ENCODE peak calls at places on chromosomes 13 and 19, in six cellular contexts. K is fibroblast of lung, S is HCT116, Z is colonic mucosa, N is GM23248, Y is NT2/D1. H is an unnamed sample.
A peak's percentile ranks its signal among the peaks of the same experiment; 100 is the strongest.

GRCh38 chr13:110070511-110071120 is 236.3 kb downstream of the COL4A1 start:
- DNase-seq in Y (no peak), N (peak; percentile 82), Z (no peak), K (peak; percentile 76), S (no peak), H (no peak)

GRCh38 chr19:7373862-7374261 is 25.1 kb downstream of the ARHGEF18 start:
- DNase-seq in Y (no peak), K (no peak), S (peak; percentile 62), N (no peak), Z (no peak), H (peak; percentile 45)

GRCh38 chr13:30045916-30046704 is 195.7 kb upstream of the UBL3 start:
- DNase-seq in N (peak; percentile 95), Z (no peak), K (no peak), S (no peak), Y (no peak), H (no peak)

GRCh38 chr19:4597975-4598671 is 38.6 kb upstream of the SEMA6B start:
- DNase-seq in K (no peak), N (peak; percentile 46), Y (peak; percentile 56), S (no peak), Z (peak; percentile 45), H (peak; percentile 71)

GRCh38 chr13:24618219-24618955 is 61.8 kb upstream of the ATP12A start:
- DNase-seq in Y (no peak), N (no peak), S (no peak), K (no peak), Z (no peak), H (no peak)

GRCh38 chr13:43006893-43007631 is 15.0 kb upstream of the EPSTI1 start:
- DNase-seq in Z (no peak), S (no peak), N (peak; percentile 63), Y (no peak), K (peak; percentile 52), H (no peak)

GRCh38 chr13:103100795-103101194 is 34.6 kb upstream of the SLC10A2 start:
- DNase-seq in K (no peak), S (no peak), Z (no peak), Y (no peak), N (no peak), H (no peak)

GRCh38 chr19:38547446-38547845 is 70.3 kb downstream of the MAP4K1 start:
- DNase-seq in Z (no peak), Y (no peak), N (no peak), K (no peak), S (no peak), H (no peak)

GRCh38 chr19:39199025-39199424 is 2.3 kb downstream of the NCCRP1 start:
- DNase-seq in Z (no peak), S (no peak), K (peak; percentile 78), N (peak; percentile 79), Y (no peak), H (peak; percentile 92)

GRCh38 chr19:40719414-40719894 is 2.5 kb downstream of the ITPKC start:
- DNase-seq in Z (no peak), S (no peak), Y (no peak), K (no peak), N (peak; percentile 12), H (no peak)

DNA sequence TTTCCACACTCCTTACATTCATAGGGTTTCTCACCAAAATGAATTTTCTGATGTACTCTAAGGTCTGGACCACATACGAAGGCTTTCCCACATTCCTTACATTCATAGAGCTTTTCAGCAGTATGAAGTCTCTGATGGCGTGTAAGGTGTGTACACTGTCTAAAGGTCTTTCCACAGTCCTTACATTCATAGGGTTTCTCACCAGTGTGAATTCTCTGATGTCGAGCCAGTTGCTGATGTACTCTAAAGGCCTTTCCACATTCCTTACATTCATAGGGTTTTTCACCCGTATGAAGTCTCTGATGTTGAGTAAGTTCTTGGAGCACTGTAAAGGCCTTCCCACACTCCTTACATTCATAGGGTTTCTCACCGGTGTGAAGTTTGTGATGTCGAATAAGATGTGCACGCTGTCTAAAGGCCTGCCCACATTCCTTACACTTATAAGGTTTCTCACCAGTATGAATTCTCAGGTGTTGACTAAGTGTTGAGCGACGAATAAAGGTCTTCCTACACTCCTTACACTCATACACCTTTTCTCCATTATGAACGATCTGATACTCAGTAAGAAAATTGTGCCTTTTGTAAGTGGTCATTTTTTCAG is 38.1 kb downstream of the ZFP14 start:
- DNase-seq in N (no peak), Y (no peak), S (no peak), Z (no peak), K (no peak), H (no peak)
- H3K9me3 ChIP-seq in N (peaks cover 12% of the 10 kb centered on the region), Y (peaks cover 45% of the 10 kb centered on the region), S (peaks cover 22% of the 10 kb centered on the region), Z (peaks cover 4% of the 10 kb centered on the region), K (no peaks in the 10 kb centered on the region), H (peaks cover 48% of the 10 kb centered on the region)

DNA sequence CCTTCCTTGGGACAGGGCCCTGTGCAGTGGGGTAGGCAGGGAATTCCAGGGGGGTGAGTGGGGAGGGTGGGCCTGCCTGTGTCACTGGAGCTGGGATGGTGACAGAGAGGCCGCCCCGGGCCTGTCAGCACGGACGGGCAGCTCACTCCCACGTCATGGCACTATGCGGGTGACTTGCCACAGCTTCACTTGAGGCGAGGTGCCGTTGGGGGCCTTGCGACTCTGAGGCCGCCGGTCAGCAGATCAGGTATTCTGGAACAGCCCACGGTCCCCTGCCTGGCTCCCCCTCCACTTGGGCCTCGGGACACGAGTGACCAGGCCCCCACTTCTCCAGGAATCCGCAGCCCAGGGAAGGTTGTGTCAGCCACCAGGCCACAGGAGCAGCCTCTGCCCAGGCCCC is 2.9 kb upstream of the MIDN start:
- DNase-seq in N (no peak), K (no peak), S (no peak), Z (peak; percentile 38), Y (no peak), H (no peak)
- H3K9ac ChIP-seq in N (peak overlapping the region; percentile 70), K (no peak overlapping the region), S (peak overlapping the region; percentile 99), Z (peak overlapping the region; percentile 70), Y (peak overlapping the region; percentile 25), H (no peak overlapping the region)

GRCh38 chr19:56613639-56614038 is 18.5 kb downstream of the ZNF71 start:
- DNase-seq in Y (no peak), K (no peak), N (peak; percentile 18), Z (no peak), S (no peak), H (no peak)
- H3K9me3 ChIP-seq in Y (no peaks in the 10 kb centered on the region), K (no peaks in the 10 kb centered on the region), N (no peaks in the 10 kb centered on the region), Z (peaks cover 9% of the 10 kb centered on the region), S (peaks cover 22% of the 10 kb centered on the region), H (peaks cover 9% of the 10 kb centered on the region)

DNA sequence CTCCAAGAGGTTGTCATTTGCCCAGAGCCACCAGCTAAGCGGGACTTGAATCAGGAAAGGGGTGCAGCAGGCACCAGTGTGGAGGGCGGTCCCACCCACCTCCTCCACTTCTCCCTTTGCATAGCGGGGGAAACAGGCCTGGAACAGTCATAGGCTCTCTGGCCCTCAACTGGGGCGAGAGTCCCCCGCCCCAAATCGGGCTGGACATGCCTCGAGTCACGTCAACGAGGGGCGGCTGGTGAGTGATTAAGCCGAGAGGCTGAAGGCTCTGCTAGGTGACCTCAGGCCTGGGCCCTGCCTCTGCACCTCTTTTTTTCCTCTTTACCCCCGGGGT is 398 bp upstream of the ARRDC2 start:
- DNase-seq in K (no peak), N (no peak), S (no peak), Y (no peak), Z (no peak), H (no peak)
- H3K9ac ChIP-seq in K (peak overlapping the region; percentile 20), N (peak overlapping the region; percentile 60), S (no peak overlapping the region), Y (peak overlapping the region; percentile 76), Z (peak overlapping the region; percentile 76), H (peak overlapping the region; percentile 80)

GRCh38 chr19:53101518-53101917 is 1.7 kb downstream of the ZNF160 start:
- DNase-seq in N (peak; percentile 34), Z (no peak), S (no peak), Y (no peak), K (no peak), H (no peak)

GRCh38 chr19:53102701-53103140 is 501 bp downstream of the ZNF160 start:
- DNase-seq in N (peak; percentile 78), K (peak; percentile 24), Y (no peak), Z (peak; percentile 34), S (no peak), H (peak; percentile 77)

GRCh38 chr19:53103903-53104203 is 631 bp upstream of the ZNF160 start:
- DNase-seq in N (peak; percentile 80), S (no peak), Z (no peak), Y (no peak), K (no peak), H (no peak)

GRCh38 chr19:53103141-53103902 is at the start of gene ZNF160:
- DNase-seq in N (peak; percentile 98), Y (peak; percentile 96), S (peak; percentile 90), Z (peak; percentile 99), K (peak; percentile 95), H (peak; percentile 100)

DNA sequence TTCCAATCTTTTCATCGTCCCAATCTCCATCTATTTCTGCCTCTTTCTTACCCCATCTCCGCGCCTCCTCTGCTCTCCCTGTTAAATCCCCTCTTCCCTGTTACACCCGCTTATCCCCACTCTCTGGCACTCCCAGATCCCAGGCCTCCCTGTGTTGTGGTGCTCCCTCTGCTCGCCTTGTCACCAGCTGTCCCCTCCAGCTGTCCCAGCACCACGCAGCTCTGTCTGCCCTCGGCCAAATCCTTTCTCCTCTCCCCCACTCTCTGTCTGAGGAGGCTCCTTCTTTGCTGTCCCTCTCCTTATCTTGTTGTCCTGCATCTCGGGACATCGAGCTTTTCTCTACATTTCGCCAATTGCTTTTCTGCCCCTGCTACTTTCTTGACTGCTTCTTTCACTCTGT is 1.0 kb downstream of the ZNF160 start:
- DNase-seq in K (no peak), S (no peak), Y (no peak), Z (no peak), N (peak; percentile 16), H (no peak)
- H3K9me3 ChIP-seq in K (no peaks in the 10 kb centered on the region), S (no peaks in the 10 kb centered on the region), Y (no peaks in the 10 kb centered on the region), Z (no peaks in the 10 kb centered on the region), N (no peaks in the 10 kb centered on the region), H (no peaks in the 10 kb centered on the region)

GRCh38 chr13:20495087-20496023 is 30.3 kb downstream of the CRYL1 start:
- DNase-seq in N (peak; percentile 69), K (peak; percentile 79), S (peak; percentile 50), Z (peak; percentile 74), Y (no peak), H (no peak)
- H3K9ac ChIP-seq in N (peak overlapping the region; percentile 77), K (no peak overlapping the region), S (no peak overlapping the region), Z (no peak overlapping the region), Y (no peak overlapping the region), H (no peak overlapping the region)